ENCODE peak calls at places on chromosomes 4 and X, in four cellular contexts. M is GM12865, L is cardiac fibroblast, Q is choroid plexus epithelial cell. H is an unnamed sample.

GRCh38 chr4:15793506-15794363 is 15.6 kb downstream of the CD38 start:
- DNase-seq in M (no peak), L (no peak), Q (peak; percentile 31), H (no peak)

GRCh38 chr4:150491132-150492049 is 90.6 kb upstream of the MAB21L2 start:
- DNase-seq in L (no peak), Q (no peak), M (no peak), H (no peak)

GRCh38 chr4:173536808-173537429 is 6.9 kb upstream of the HAND2 start:
- DNase-seq in Q (no peak), M (no peak), L (no peak), H (peak; percentile 52)

GRCh38 chrX:115367956-115368355 is 78.4 kb downstream of the LUZP4 start:
- DNase-seq in L (no peak), M (no peak), Q (no peak), H (no peak)

GRCh38 chr4:139144161-139144859 is 32.7 kb downstream of the ELF2 start:
- DNase-seq in Q (peak; percentile 71), M (no peak), L (peak; percentile 69), H (no peak)

GRCh38 chrX:84175943-84176342 is 12.1 kb downstream of the RPS6KA6 start:
- DNase-seq in L (no peak), M (no peak), Q (no peak), H (no peak)

GRCh38 chr4:128477540-128477939 is 189.9 kb upstream of the PGRMC2 start:
- DNase-seq in L (no peak), Q (no peak), M (no peak), H (no peak)

GRCh38 chr4:90317785-90318184 is 190.6 kb downstream of the CCSER1 start:
- DNase-seq in M (no peak), Q (peak; percentile 97), L (peak; percentile 93), H (no peak)

GRCh38 chrX:24266996-24267395 is 46.9 kb downstream of the SUPT20HL2 start:
- DNase-seq in Q (no peak), L (no peak), M (no peak), H (no peak)

GRCh38 chr4:162640152-162640551 is 476.4 kb upstream of the FSTL5 start:
- DNase-seq in Q (no peak), L (no peak), M (no peak), H (no peak)

DNA sequence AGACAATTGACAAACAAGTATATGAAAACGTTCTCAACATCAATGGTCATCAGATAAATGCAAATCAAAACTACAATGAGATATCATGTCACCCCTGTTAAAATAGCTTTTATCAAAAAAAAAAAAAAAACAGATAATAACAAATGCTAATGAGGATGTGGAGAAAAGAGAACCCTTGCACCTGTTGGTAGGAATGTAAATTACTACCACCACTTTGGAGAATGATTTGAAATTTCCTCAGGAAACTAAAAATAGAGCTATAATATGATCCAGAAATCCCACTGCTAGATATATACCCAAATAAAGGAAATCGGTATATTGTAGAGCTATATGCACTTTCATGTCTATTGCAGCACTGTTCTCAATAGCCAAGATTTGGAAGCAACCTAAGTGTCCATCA is 470.6 kb upstream of the FSTL5 start:
- DNase-seq in M (no peak), Q (no peak), L (no peak), H (no peak)
- TF ChIP-seq CTCF in M (no peak), Q (no peak), L (no peak), H (peak; percentile 57)

GRCh38 chr4:121227254-121227867 is 63.2 kb upstream of the TNIP3 start:
- DNase-seq in Q (no peak), M (peak; percentile 52), L (no peak), H (no peak)
- TF ChIP-seq CTCF in Q (no peak), M (no peak), L (no peak), H (peak; percentile 21)

GRCh38 chr4:76894537-76894936 is 3.4 kb downstream of the SOWAHB start:
- DNase-seq in L (no peak), M (peak; percentile 54), Q (no peak), H (no peak)

GRCh38 chr4:76897522-76898384 is at the start of gene SOWAHB:
- DNase-seq in M (peak; percentile 32), L (no peak), Q (no peak), H (peak; percentile 56)

GRCh38 chr4:76896048-76896447 is 1.9 kb downstream of the SOWAHB start:
- DNase-seq in M (no peak), Q (no peak), L (no peak), H (no peak)

GRCh38 chr4:76896731-76897521 is 1.0 kb downstream of the SOWAHB start:
- DNase-seq in L (peak; percentile 13), Q (peak; percentile 23), M (no peak), H (peak; percentile 58)

DNA sequence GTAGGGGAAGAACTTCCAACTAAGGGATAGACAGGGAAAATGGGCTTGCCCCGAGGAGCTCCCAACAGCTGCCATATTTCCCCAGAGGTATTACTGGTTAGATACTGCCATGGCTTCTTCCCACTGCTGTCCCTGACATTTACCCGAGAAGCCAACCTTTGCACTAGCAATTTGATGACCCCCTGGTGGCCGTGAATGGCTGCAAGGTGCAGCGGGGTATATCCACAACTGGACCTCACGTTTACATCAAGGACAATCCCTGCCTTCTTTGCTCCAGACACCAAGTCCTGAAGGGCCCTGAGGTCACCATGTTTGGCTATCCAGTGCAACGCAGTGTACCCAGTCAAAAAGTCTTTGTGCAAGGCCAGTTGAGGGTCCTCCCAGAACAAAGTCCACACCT is 2.3 kb downstream of the SOWAHB start:
- DNase-seq in Q (no peak), L (no peak), M (no peak), H (no peak)
- TF ChIP-seq CTCF in Q (peak; percentile 10), L (no peak), M (no peak), H (no peak)

GRCh38 chr4:143082698-143083097 is 102.0 kb upstream of the USP38 start:
- DNase-seq in L (no peak), Q (no peak), M (no peak), H (no peak)

GRCh38 chr4:143084566-143084965 is 100.2 kb upstream of the USP38 start:
- DNase-seq in M (no peak), L (no peak), Q (no peak), H (no peak)

GRCh38 chr4:143083811-143084472 is 100.8 kb upstream of the USP38 start:
- DNase-seq in L (peak; percentile 10), M (no peak), Q (no peak), H (no peak)

GRCh38 chr4:143085644-143086043 is 99.1 kb upstream of the USP38 start:
- DNase-seq in L (no peak), Q (no peak), M (no peak), H (no peak)

DNA sequence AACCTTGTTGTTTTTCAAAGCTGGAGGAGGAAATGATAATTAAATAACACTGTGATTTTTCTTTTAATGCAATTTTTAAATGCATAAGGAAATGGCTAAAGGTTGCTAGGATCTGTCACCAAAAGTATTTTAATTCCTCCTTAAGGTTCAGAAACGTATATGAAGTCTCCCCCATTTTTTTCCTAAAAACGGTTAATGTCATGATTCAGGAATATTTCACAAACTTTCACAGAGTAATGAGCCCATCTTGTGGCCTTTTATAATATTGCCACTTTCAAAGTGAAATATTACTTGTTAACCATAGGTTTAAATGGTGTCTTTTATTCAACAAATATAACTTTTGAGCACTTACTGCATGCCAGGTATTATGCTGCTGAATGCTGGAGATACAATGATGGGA is 99.5 kb upstream of the USP38 start:
- DNase-seq in L (peak; percentile 18), M (no peak), Q (peak; percentile 14), H (no peak)
- TF ChIP-seq CTCF in L (no peak), M (no peak), Q (no peak), H (no peak)

GRCh38 chr4:170198742-170199141 is 109.0 kb upstream of the AADAT start:
- DNase-seq in Q (peak; percentile 45), L (no peak), M (no peak), H (no peak)
- TF ChIP-seq CTCF in Q (no peak), L (no peak), M (no peak), H (peak; percentile 20)

DNA sequence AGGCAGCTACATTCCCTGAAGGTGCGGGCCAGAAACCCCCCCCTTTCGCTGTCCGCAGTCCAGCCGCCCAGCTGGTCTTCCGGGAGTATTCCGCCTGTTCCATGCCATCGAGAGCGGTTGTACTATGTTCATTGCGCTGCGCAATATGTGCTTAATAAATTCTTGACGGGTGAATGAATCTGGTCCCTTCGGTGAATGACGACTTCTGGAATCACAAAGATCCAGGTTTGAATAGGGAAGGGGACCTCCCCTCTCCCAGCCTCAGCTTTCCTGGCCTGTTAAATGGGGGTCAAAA is 777 bp upstream of the TFE3 start:
- DNase-seq in M (no peak), Q (no peak), L (no peak), H (no peak)
- TF ChIP-seq CTCF in M (no peak), Q (no peak), L (no peak), H (no peak)

GRCh38 chrX:1300449-1300848 is 31.8 kb downstream of the CSF2RA start:
- DNase-seq in M (no peak), Q (no peak), L (no peak), H (no peak)

GRCh38 chrX:1294301-1295067 is 25.9 kb downstream of the CSF2RA start:
- DNase-seq in L (no peak), M (no peak), Q (no peak), H (no peak)

GRCh38 chrX:1291110-1291740 is 22.6 kb downstream of the CSF2RA start:
- DNase-seq in M (no peak), L (no peak), Q (no peak), H (no peak)

GRCh38 chrX:1292581-1293310 is 24.1 kb downstream of the CSF2RA start:
- DNase-seq in L (no peak), M (no peak), Q (no peak), H (no peak)

GRCh38 chrX:1295550-1295949 is 26.9 kb downstream of the CSF2RA start:
- DNase-seq in L (no peak), Q (no peak), M (no peak), H (no peak)
- TF ChIP-seq CTCF in L (no peak), Q (no peak), M (no peak), H (no peak)

DNA sequence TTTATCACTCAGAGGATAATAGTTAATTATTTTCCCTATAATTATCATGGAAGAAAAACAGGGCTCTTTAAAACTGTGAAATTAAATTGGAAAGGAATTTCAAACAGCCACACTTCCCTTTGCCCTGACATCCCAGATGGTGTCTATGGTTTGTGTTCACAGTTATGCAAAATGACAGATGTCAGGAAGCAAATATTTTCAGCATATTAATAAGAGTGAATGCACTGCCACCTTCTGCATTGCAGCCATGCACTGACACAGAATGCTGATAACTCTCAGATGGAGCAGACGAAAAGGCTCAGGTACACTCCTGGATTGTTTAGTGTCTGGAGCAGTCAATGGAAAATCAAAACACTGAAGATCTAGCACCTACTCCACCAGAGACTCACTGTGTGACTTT is 57.6 kb downstream of the RWDD4 start:
- DNase-seq in M (no peak), L (no peak), Q (no peak), H (no peak)
- TF ChIP-seq CTCF in M (no peak), L (no peak), Q (no peak), H (no peak)

H was measured in endothelial cell.